ENCODE peak calls at places on chromosome 11, in five cellular contexts. I is activated gamma-delta T cell treated with anti-CD3 and anti-CD28 coated beads, Interleukin-2, amount 50 U/mL, for 16 hours; Q is kidney tubule cell; V is globus pallidus; H is testis. L is an unnamed sample.

GRCh38 chr11:95305726-95306522 is 74.9 kb upstream of the SESN3 start:
- DNase-seq in I (no peak), H (no peak), Q (no peak), V (no peak), L (no peak)

GRCh38 chr11:135006800-135007199 is 594.8 kb upstream of the B3GAT1 start:
- DNase-seq in Q (no peak), H (no peak), I (no peak), V (peak), L (peak)

GRCh38 chr11:6225896-6226295 is 8.5 kb downstream of the FHIP1B start:
- DNase-seq in H (no peak), V (no peak), I (no peak), Q (no peak), L (no peak)

GRCh38 chr11:92870241-92870826 is 99.1 kb upstream of the MTNR1B start:
- DNase-seq in H (no peak), V (no peak), Q (no peak), I (no peak), L (no peak)

GRCh38 chr11:78292109-78292803 is 103.5 kb downstream of the USP35 start:
- DNase-seq in V (no peak), H (no peak), I (no peak), Q (no peak), L (no peak)

GRCh38 chr11:11618973-11619435 is 2.8 kb downstream of the GALNT18 start:
- DNase-seq in V (no peak), I (no peak), Q (no peak), H (no peak), L (no peak)

GRCh38 chr11:61726775-61727174 is 25.7 kb upstream of the MYRF start:
- DNase-seq in I (no peak), H (no peak), Q (no peak), V (no peak), L (no peak)

GRCh38 chr11:1307163-1307870 is 2.1 kb downstream of the TOLLIP start:
- DNase-seq in I (no peak), Q (no peak), H (no peak), V (no peak), L (no peak)

GRCh38 chr11:5631969-5632635 is 7.3 kb downstream of the TRIM34 start:
- DNase-seq in V (no peak), I (no peak), Q (no peak), H (no peak), L (no peak)

L was measured in Ammon's horn.